ENCODE peak calls at places on chromosomes 6 and 20, in eight cellular contexts. W, J, O, C, A, X, Z and P are unnamed samples.
A peak's percentile ranks its signal among the peaks of the same experiment; 100 is the strongest.

GRCh38 chr20:49677777-49678758 is 35.6 kb downstream of the B4GALT5 start:
- DNase-seq in W (no peak), J (no peak), O (no peak), C (no peak), A (no peak), X (no peak), Z (no peak), P (no peak)

GRCh38 chr20:49323622-49324238 is 45.9 kb upstream of the ZNFX1 start:
- DNase-seq in W (no peak), J (peak; percentile 74), O (no peak), C (no peak), A (no peak), X (peak; percentile 51), Z (peak; percentile 58), P (peak; percentile 48)

GRCh38 chr6:158043586-158044524 is 62.2 kb downstream of the SYNJ2 start:
- DNase-seq in W (no peak), J (no peak), O (no peak), C (no peak), A (peak; percentile 82), X (no peak), Z (no peak), P (no peak)

GRCh38 chr6:39182604-39183003 is 46.7 kb downstream of the KCNK5 start:
- DNase-seq in W (no peak), J (no peak), O (no peak), C (no peak), A (no peak), X (no peak), Z (no peak), P (no peak)

GRCh38 chr20:7094438-7094997 is 327.0 kb downstream of the BMP2 start:
- DNase-seq in W (no peak), J (peak; percentile 62), O (no peak), C (no peak), A (no peak), X (no peak), Z (peak; percentile 31), P (no peak)

GRCh38 chr6:151679081-151679480 is 128.4 kb upstream of the ESR1 start:
- DNase-seq in W (no peak), J (no peak), O (no peak), C (no peak), A (peak; percentile 63), X (no peak), Z (no peak), P (no peak)

GRCh38 chr20:24332956-24333355 is 136.5 kb upstream of the SYNDIG1 start:
- DNase-seq in W (no peak), J (no peak), O (no peak), C (no peak), A (no peak), X (no peak), Z (no peak), P (no peak)

GRCh38 chr6:37840143-37840939 is 20.8 kb downstream of the ZFAND3 start:
- DNase-seq in W (no peak), J (no peak), O (no peak), C (no peak), A (no peak), X (no peak), Z (no peak), P (no peak)

GRCh38 chr6:32439708-32440214 is at the start of gene HLA-DRA:
- DNase-seq in W (no peak), J (peak; percentile 74), O (no peak), C (no peak), A (peak; percentile 50), X (peak; percentile 71), Z (peak; percentile 53), P (peak; percentile 86)

GRCh38 chr20:20073851-20074252 is 21.5 kb downstream of the CFAP61 start:
- DNase-seq in W (no peak), J (no peak), O (no peak), C (no peak), A (no peak), X (no peak), Z (no peak), P (no peak)

GRCh38 chr6:38730136-38730862 is 15.2 kb downstream of the DNAH8 start:
- DNase-seq in W (no peak), J (no peak), O (no peak), C (no peak), A (no peak), X (no peak), Z (no peak), P (no peak)

GRCh38 chr6:36130672-36131516 is 581 bp downstream of the MAPK13 start:
- DNase-seq in W (no peak), J (peak; percentile 58), O (peak; percentile 35), C (no peak), A (peak; percentile 72), X (peak; percentile 51), Z (no peak), P (peak; percentile 85)

GRCh38 chr6:52577022-52577777 is at the start of gene TRAM2:
- DNase-seq in W (peak; percentile 64), J (peak; percentile 77), O (peak; percentile 91), C (peak; percentile 69), A (peak; percentile 85), X (peak; percentile 80), Z (peak; percentile 79), P (peak; percentile 82)

GRCh38 chr20:62644044-62644795 is 1.9 kb downstream of the SLCO4A1 start:
- DNase-seq in W (no peak), J (no peak), O (no peak), C (no peak), A (no peak), X (no peak), Z (no peak), P (no peak)